ENCODE peak calls at places on chromosomes 12 and 14, in four cellular contexts. One of them, this sample, is unnamed.

GRCh38 chr12:23921099-23921846 is 28.2 kb downstream of the SOX5 start:
- DNase-seq in AG10803: no peak
- DNase-seq in AG09309: no peak
- DNase-seq in ovary: no peak
- DNase-seq in this sample: no peak

GRCh38 chr12:120917748-120918147 is 13.6 kb upstream of the SPPL3 start:
- DNase-seq in ovary: no peak
- DNase-seq in AG09309: no peak
- DNase-seq in AG10803: no peak
- DNase-seq in this sample: no peak

GRCh38 chr14:90645842-90646443 is 170.3 kb downstream of the TTC7B start:
- DNase-seq in AG10803: peak; percentile 29
- DNase-seq in ovary: no peak
- DNase-seq in AG09309: no peak
- DNase-seq in this sample: peak; percentile 21

GRCh38 chr12:64744422-64745258 is 14.6 kb downstream of the GNS start:
- DNase-seq in AG09309: no peak
- DNase-seq in ovary: no peak
- DNase-seq in AG10803: peak; percentile 36
- DNase-seq in this sample: peak; percentile 50

GRCh38 chr14:89773644-89774316 is 180.8 kb downstream of the EFCAB11 start:
- DNase-seq in AG09309: no peak
- DNase-seq in ovary: no peak
- DNase-seq in AG10803: no peak
- DNase-seq in this sample: peak; percentile 33

GRCh38 chr12:131116437-131117117 is 162.9 kb downstream of the ADGRD1 start:
- DNase-seq in AG10803: peak; percentile 75
- DNase-seq in ovary: no peak
- DNase-seq in AG09309: no peak
- DNase-seq in this sample: peak; percentile 32

GRCh38 chr14:35810963-35811362 is 1.9 kb upstream of the RALGAPA1 start:
- DNase-seq in ovary: no peak
- DNase-seq in AG09309: no peak
- DNase-seq in AG10803: no peak
- DNase-seq in this sample: no peak

GRCh38 chr12:85996280-85996679 is 122.2 kb downstream of the NTS start:
- DNase-seq in AG09309: no peak
- DNase-seq in AG10803: no peak
- DNase-seq in ovary: no peak
- DNase-seq in this sample: peak; percentile 68

GRCh38 chr14:58669556-58670200 is 31.9 kb downstream of the DACT1 start:
- DNase-seq in ovary: no peak
- DNase-seq in AG10803: no peak
- DNase-seq in AG09309: no peak
- DNase-seq in this sample: no peak

GRCh38 chr14:75334191-75335051 is 55.8 kb downstream of the FOS start:
- DNase-seq in ovary: no peak
- DNase-seq in AG09309: no peak
- DNase-seq in AG10803: peak; percentile 44
- DNase-seq in this sample: no peak

GRCh38 chr14:102849522-102850379 is 72.5 kb downstream of the TRAF3 start:
- DNase-seq in AG09309: no peak
- DNase-seq in AG10803: peak; percentile 16
- DNase-seq in ovary: no peak
- DNase-seq in this sample: peak; percentile 55

GRCh38 chr12:89153341-89153740 is 199.0 kb downstream of the DUSP6 start:
- DNase-seq in AG09309: no peak
- DNase-seq in ovary: no peak
- DNase-seq in AG10803: peak; percentile 72
- DNase-seq in this sample: no peak

GRCh38 chr12:78418919-78419318 is 445.7 kb upstream of the SYT1 start:
- DNase-seq in AG10803: no peak
- DNase-seq in AG09309: no peak
- DNase-seq in ovary: no peak
- DNase-seq in this sample: no peak

GRCh38 chr14:96194657-96195431 is 9.8 kb upstream of the BDKRB2 start:
- DNase-seq in ovary: no peak
- DNase-seq in AG10803: no peak
- DNase-seq in AG09309: no peak
- DNase-seq in this sample: no peak

GRCh38 chr12:10018390-10018789 is 8.0 kb downstream of the CLEC12B start:
- DNase-seq in AG10803: no peak
- DNase-seq in AG09309: no peak
- DNase-seq in ovary: no peak
- DNase-seq in this sample: peak; percentile 46
- TF ChIP-seq CTCF in AG10803: no peak
- TF ChIP-seq CTCF in AG09309: no peak
- TF ChIP-seq CTCF in ovary: no peak
- TF ChIP-seq CTCF in this sample: no peak

GRCh38 chr12:169528-170360 is 44.2 kb downstream of the SLC6A12 start:
- DNase-seq in AG09309: no peak
- DNase-seq in AG10803: no peak
- DNase-seq in ovary: no peak
- DNase-seq in this sample: no peak
- TF ChIP-seq CTCF in AG09309: no peak
- TF ChIP-seq CTCF in AG10803: no peak
- TF ChIP-seq CTCF in ovary: no peak
- TF ChIP-seq CTCF in this sample: no peak

DNA sequence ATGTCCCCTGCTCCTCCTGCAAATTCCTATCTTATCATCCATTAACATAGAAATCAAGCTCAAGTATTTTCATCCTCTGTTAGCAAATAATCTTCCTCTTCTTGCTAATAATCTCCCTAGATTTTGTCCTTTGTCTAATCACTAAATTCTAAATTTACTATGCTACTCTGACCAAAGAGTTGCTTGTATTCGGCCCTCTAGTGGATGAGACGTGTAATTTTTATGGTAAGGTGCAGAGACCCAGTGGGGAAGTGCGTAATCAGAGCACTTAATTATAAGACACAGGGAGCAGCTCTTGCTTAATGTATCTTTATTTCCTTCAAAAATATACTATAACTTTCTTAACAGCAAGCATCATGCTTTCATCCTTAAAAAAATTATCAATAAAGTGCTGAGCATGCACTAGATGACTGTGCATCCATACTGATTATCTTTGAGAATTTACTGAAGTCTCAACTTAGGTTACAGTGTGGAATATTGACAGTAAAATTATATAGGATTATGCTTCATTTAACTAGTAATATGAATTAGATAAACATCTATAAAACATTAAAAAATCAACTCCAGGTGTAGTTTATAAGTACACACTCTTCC is 212.6 kb downstream of the SLC16A7 start:
- DNase-seq in AG10803: peak; percentile 48
- DNase-seq in ovary: no peak
- DNase-seq in AG09309: no peak
- DNase-seq in this sample: peak; percentile 50
- TF ChIP-seq CTCF in AG10803: peak; percentile 86
- TF ChIP-seq CTCF in ovary: peak; percentile 42
- TF ChIP-seq CTCF in AG09309: peak; percentile 72
- TF ChIP-seq CTCF in this sample: peak; percentile 82

DNA sequence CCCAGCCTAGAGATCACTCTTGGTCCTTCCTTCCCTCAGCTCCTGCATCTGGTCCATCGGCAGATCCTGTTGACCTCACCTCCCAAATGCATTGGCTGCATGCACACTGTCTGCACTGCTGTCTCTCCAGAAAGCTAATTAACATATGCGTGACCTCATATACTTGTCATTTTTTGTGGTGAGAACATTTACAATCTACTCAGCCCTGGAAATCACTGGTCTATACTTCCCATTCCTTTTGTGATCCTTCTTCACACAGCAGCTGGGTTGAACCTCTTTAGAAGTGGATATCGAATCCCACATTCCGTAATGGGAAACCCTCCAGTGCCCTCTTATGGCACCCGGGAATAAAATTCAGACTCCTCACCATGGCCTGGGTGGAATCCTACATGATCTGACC is 45.0 kb downstream of the SMOC1 start:
- DNase-seq in AG09309: no peak
- DNase-seq in ovary: no peak
- DNase-seq in AG10803: no peak
- DNase-seq in this sample: no peak
- TF ChIP-seq CTCF in AG09309: no peak
- TF ChIP-seq CTCF in ovary: no peak
- TF ChIP-seq CTCF in AG10803: no peak
- TF ChIP-seq CTCF in this sample: no peak

GRCh38 chr14:78904094-78904493 is 733.9 kb downstream of the NRXN3 start:
- DNase-seq in ovary: no peak
- DNase-seq in AG10803: no peak
- DNase-seq in AG09309: no peak
- DNase-seq in this sample: no peak
- TF ChIP-seq CTCF in ovary: no peak
- TF ChIP-seq CTCF in AG10803: no peak
- TF ChIP-seq CTCF in AG09309: no peak
- TF ChIP-seq CTCF in this sample: no peak

GRCh38 chr14:21300892-21301291 is 21.0 kb downstream of the RPGRIP1 start:
- DNase-seq in AG10803: no peak
- DNase-seq in ovary: no peak
- DNase-seq in AG09309: no peak
- DNase-seq in this sample: no peak
- TF ChIP-seq CTCF in AG10803: no peak
- TF ChIP-seq CTCF in ovary: no peak
- TF ChIP-seq CTCF in AG09309: no peak
- TF ChIP-seq CTCF in this sample: no peak

GRCh38 chr12:32727237-32727636 is 28.5 kb downstream of the YARS2 start:
- DNase-seq in AG10803: no peak
- DNase-seq in ovary: no peak
- DNase-seq in AG09309: no peak
- DNase-seq in this sample: peak; percentile 15
- TF ChIP-seq CTCF in AG10803: no peak
- TF ChIP-seq CTCF in ovary: no peak
- TF ChIP-seq CTCF in AG09309: no peak
- TF ChIP-seq CTCF in this sample: no peak